ENCODE peak calls at places on chromosomes 5 and 9, in ten cellular contexts. Z is mucosa of descending colon; N is CD8-positive, alpha-beta T cell; M is CD8-positive, alpha-beta memory T cell; Y is body of pancreas; L is suprapubic skin; Q is GM23248; C is CD4-positive, alpha-beta memory T cell; R is HCT116; P is BE2C. G is an unnamed sample. For H3K4me1 and H3K36me3, the result is how much of the 10 kb centered on the place peaks cover.

GRCh38 chr9:79692857-79693571 is 121.2 kb downstream of the TLE4 start:
- DNase-seq in L (no peak), Z (no peak), P (no peak), Y (no peak), N (no peak), R (no peak), C (no peak), Q (no peak), M (no peak), G (no peak)

GRCh38 chr5:36152324-36153298 is 700 bp downstream of the SKP2 start:
- DNase-seq in Y (no peak), M (no peak), N (no peak), L (no peak), Q (peak), P (no peak), C (no peak), Z (no peak), R (no peak), G (peak)

GRCh38 chr5:66118294-66118693 is 25.8 kb upstream of the SREK1 start:
- DNase-seq in M (no peak), P (no peak), L (no peak), Z (no peak), C (no peak), Q (no peak), Y (no peak), N (no peak), R (no peak), G (no peak)

GRCh38 chr5:100676807-100677631 is 141.8 kb downstream of the FAM174A start:
- DNase-seq in P (no peak), Q (peak), N (no peak), Z (no peak), C (no peak), L (no peak), R (no peak), Y (no peak), M (no peak), G (no peak)

GRCh38 chr5:1655496-1656270 is 131.9 kb upstream of the LPCAT1 start:
- DNase-seq in M (no peak), C (no peak), Y (no peak), L (no peak), Z (no peak), Q (no peak), R (no peak), P (no peak), N (peak), G (no peak)

GRCh38 chr9:137247135-137247915 is 3.8 kb upstream of the STPG3 start:
- DNase-seq in M (no peak), Y (no peak), Z (no peak), C (peak), R (no peak), P (no peak), N (no peak), Q (no peak), L (no peak), G (no peak)

GRCh38 chr5:166509085-166509484 is 1782.4 kb upstream of the WWC1 start:
- DNase-seq in R (no peak), N (no peak), P (no peak), M (no peak), C (no peak), Q (peak), L (no peak), Z (no peak), Y (no peak), G (peak)

GRCh38 chr5:134090482-134090881 is 24.0 kb upstream of the TCF7 start:
- DNase-seq in L (no peak), Z (peak), P (no peak), M (peak), N (peak), R (no peak), C (peak), Y (no peak), Q (no peak), G (no peak)

GRCh38 chr9:120534266-120534665 is 45.7 kb downstream of the CDK5RAP2 start:
- DNase-seq in M (no peak), N (no peak), L (no peak), Q (no peak), P (no peak), Y (no peak), R (no peak), C (no peak), Z (no peak), G (no peak)

GRCh38 chr9:126682928-126683697 is 69.4 kb downstream of the LMX1B start:
- DNase-seq in Q (peak), R (no peak), C (no peak), L (no peak), M (no peak), P (no peak), N (no peak), Z (no peak), Y (no peak), G (no peak)

GRCh38 chr5:40991168-40991980 is 79.8 kb downstream of the MROH2B start:
- DNase-seq in Z (no peak), Q (peak), N (no peak), Y (peak), L (no peak), P (no peak), R (no peak), C (no peak), M (no peak), G (no peak)

GRCh38 chr9:138103824-138104206 is 226.2 kb downstream of the CACNA1B start:
- DNase-seq in R (no peak), Z (no peak), L (peak), M (no peak), Q (no peak), N (no peak), P (no peak), C (no peak), Y (no peak), G (no peak)

GRCh38 chr9:100066539-100066938 is 32.3 kb downstream of the ERP44 start:
- DNase-seq in Z (no peak), Y (no peak), C (no peak), N (no peak), Q (peak), L (no peak), R (no peak), P (peak), M (no peak), G (no peak)

GRCh38 chr9:33106827-33107621 is 30.6 kb upstream of the SMU1 start:
- DNase-seq in Y (peak), Q (peak), R (no peak), C (no peak), P (peak), Z (no peak), N (no peak), L (no peak), M (no peak), G (no peak)

GRCh38 chr5:38926121-38926520 is 80.3 kb downstream of the OSMR start:
- DNase-seq in L (no peak), Z (no peak), C (no peak), P (no peak), N (no peak), Q (peak), R (no peak), M (no peak), Y (no peak), G (no peak)

GRCh38 chr9:135644631-135645218 is 5.4 kb upstream of the GLT6D1 start:
- DNase-seq in L (no peak), Q (no peak), R (no peak), M (no peak), Y (no peak), P (no peak), C (no peak), N (no peak), Z (no peak), G (no peak)

GRCh38 chr9:37197158-37198033 is 77.0 kb downstream of the ZCCHC7 start:
- DNase-seq in L (no peak), Y (no peak), C (no peak), P (peak), Q (peak), N (no peak), Z (no peak), M (no peak), R (no peak), G (peak)

GRCh38 chr5:9947944-9948343 is 301.7 kb downstream of the ATPSCKMT start:
- DNase-seq in Z (no peak), P (no peak), R (no peak), Y (no peak), L (no peak), N (no peak), M (no peak), Q (no peak), C (no peak), G (no peak)

GRCh38 chr5:152306386-152306785 is 98.7 kb downstream of the NMUR2 start:
- DNase-seq in M (no peak), P (no peak), C (no peak), Y (no peak), Z (no peak), L (no peak), N (no peak), R (no peak), Q (no peak), G (no peak)

GRCh38 chr5:55734658-55735057 is 3.2 kb upstream of the DDX4 start:
- DNase-seq in Q (no peak), Z (no peak), P (no peak), Y (no peak), M (no peak), R (no peak), C (no peak), L (no peak), N (no peak), G (no peak)

GRCh38 chr9:92191801-92192200 is 76.6 kb upstream of the SPTLC1 start:
- DNase-seq in N (no peak), P (peak), Z (no peak), Q (peak), C (no peak), M (no peak), L (no peak), Y (no peak), R (no peak), G (no peak)

GRCh38 chr9:134547161-134548100 is 94.2 kb upstream of the COL5A1 start:
- DNase-seq in R (no peak), L (no peak), P (no peak), Q (no peak), N (no peak), Z (peak), Y (no peak), C (no peak), M (no peak), G (no peak)

GRCh38 chr5:31809037-31809910 is 170.3 kb downstream of the PDZD2 start:
- DNase-seq in Q (peak), N (no peak), R (peak), C (no peak), Y (peak), P (peak), Z (no peak), L (no peak), M (no peak), G (peak)

GRCh38 chr5:149830579-149830978 is 100.5 kb downstream of the PPARGC1B start:
- DNase-seq in R (no peak), C (no peak), M (no peak), Z (no peak), P (no peak), L (no peak), Q (no peak), N (no peak), Y (no peak), G (no peak)

GRCh38 chr9:136944094-136944518 is 432 bp downstream of the FBXW5 start:
- DNase-seq in Q (peak), M (peak), P (no peak), R (no peak), C (no peak), L (no peak), Z (no peak), Y (peak), N (peak), G (no peak)

GRCh38 chr5:141757402-141757801 is 75.4 kb upstream of the ARAP3 start:
- DNase-seq in P (peak), N (no peak), Z (no peak), C (no peak), R (peak), M (no peak), Q (peak), L (no peak), Y (peak), G (peak)

GRCh38 chr9:76987594-76988200 is 31.8 kb upstream of the FOXB2 start:
- DNase-seq in C (no peak), N (no peak), R (peak), L (no peak), Q (peak), P (peak), Y (peak), Z (no peak), M (no peak), G (peak)

GRCh38 chr5:56516441-56516840 is 283.3 kb upstream of the ANKRD55 start:
- DNase-seq in N (no peak), Q (no peak), M (no peak), L (no peak), C (no peak), R (no peak), Z (no peak), Y (no peak), P (no peak), G (no peak)

GRCh38 chr9:137452761-137453642 is 6.1 kb downstream of the NSMF start:
- DNase-seq in P (peak), N (no peak), Y (no peak), Q (no peak), Z (peak), C (peak), L (no peak), M (no peak), R (no peak), G (no peak)

GRCh38 chr5:40973364-40974004 is 64.2 kb downstream of the C7 start:
- DNase-seq in Y (no peak), M (no peak), Q (no peak), N (no peak), L (no peak), C (no peak), R (no peak), P (no peak), Z (no peak), G (no peak)

GRCh38 chr5:132487841-132488555 is 2.6 kb downstream of the IRF1 start:
- DNase-seq in M (peak), L (no peak), Q (no peak), R (no peak), N (no peak), Y (no peak), P (no peak), Z (no peak), C (peak), G (no peak)

GRCh38 chr9:84947412-84947972 is 278.0 kb downstream of the NTRK2 start:
- DNase-seq in N (no peak), C (no peak), M (no peak), Q (no peak), Z (no peak), Y (no peak), L (no peak), R (no peak), P (no peak), G (no peak)

GRCh38 chr9:75108571-75108970 is 20.3 kb downstream of the OSTF1 start:
- DNase-seq in R (no peak), Z (peak), C (peak), Y (peak), M (no peak), P (no peak), L (no peak), N (no peak), Q (peak), G (no peak)

GRCh38 chr5:26622947-26623346 is 415.4 kb downstream of the CDH9 start:
- DNase-seq in R (no peak), C (no peak), P (no peak), N (no peak), L (no peak), Q (no peak), M (no peak), Y (no peak), Z (no peak), G (no peak)

GRCh38 chr5:68529581-68529980 is 314.0 kb downstream of the PIK3R1 start:
- DNase-seq in R (no peak), Z (no peak), Q (peak), M (no peak), L (no peak), P (no peak), Y (no peak), C (no peak), N (no peak), G (no peak)

GRCh38 chr5:68295772-68296171 is 80.2 kb downstream of the PIK3R1 start:
- DNase-seq in P (no peak), Q (no peak), Z (no peak), R (no peak), N (no peak), M (no peak), Y (no peak), C (no peak), L (no peak), G (no peak)

GRCh38 chr9:90394866-90395265 is 247.8 kb downstream of the DIRAS2 start:
- DNase-seq in R (no peak), Z (no peak), L (no peak), Y (no peak), C (no peak), N (no peak), M (no peak), Q (no peak), P (no peak), G (no peak)

GRCh38 chr9:124661184-124661755 is 109.8 kb downstream of the NR6A1 start:
- DNase-seq in P (no peak), Y (no peak), C (no peak), N (no peak), L (no peak), Z (no peak), Q (no peak), R (no peak), M (no peak), G (no peak)

GRCh38 chr5:28117273-28118065 is 1079.1 kb upstream of the CDH9 start:
- DNase-seq in R (no peak), M (no peak), P (no peak), Q (no peak), Z (no peak), N (no peak), C (no peak), Y (no peak), L (no peak), G (no peak)

GRCh38 chr5:9324348-9325056 is 221.4 kb downstream of the SEMA5A start:
- DNase-seq in L (no peak), P (no peak), Q (no peak), M (no peak), Z (no peak), C (no peak), R (no peak), Y (peak), N (no peak), G (no peak)

DNA sequence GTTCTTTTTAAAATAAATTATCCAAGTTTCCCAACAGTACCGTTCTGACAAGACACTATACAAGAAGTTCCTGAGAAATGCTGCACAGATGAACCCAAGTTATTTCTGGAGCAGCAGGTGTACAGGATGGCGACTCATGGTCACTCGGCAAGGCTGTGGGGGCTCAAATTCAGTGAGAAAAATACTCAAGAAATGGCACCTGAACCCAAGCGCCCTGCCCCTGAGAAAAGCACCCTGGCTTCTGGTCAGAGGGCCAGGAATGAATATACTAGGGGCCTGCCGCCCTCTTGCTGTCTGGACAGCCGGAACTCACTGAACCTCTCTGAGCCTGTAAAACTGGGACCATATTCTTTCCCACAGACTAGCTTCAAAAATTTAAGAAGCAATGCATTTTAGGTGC is 1.6 kb downstream of the RAPGEF1 start:
- DNase-seq in C (no peak), P (no peak), N (no peak), Z (no peak), L (no peak), M (no peak), Q (no peak), R (no peak), Y (no peak), G (no peak)
- H3K4me1 ChIP-seq in C (half or more), P (under half), N (half or more), Z (half or more), L (half or more), M (half or more), Q (under half), R (under half), Y (half or more), G (under half)

GRCh38 chr9:69753830-69754229 is 6.0 kb downstream of the PTAR1 start:
- DNase-seq in Y (no peak), Q (no peak), N (no peak), C (no peak), M (no peak), P (no peak), R (no peak), Z (no peak), L (no peak), G (peak)
- H3K36me3 ChIP-seq in Y (under half), Q (under half), N (under half), C (under half), M (under half), P (under half), R (under half), Z (under half), L (under half), G (under half)

DNA sequence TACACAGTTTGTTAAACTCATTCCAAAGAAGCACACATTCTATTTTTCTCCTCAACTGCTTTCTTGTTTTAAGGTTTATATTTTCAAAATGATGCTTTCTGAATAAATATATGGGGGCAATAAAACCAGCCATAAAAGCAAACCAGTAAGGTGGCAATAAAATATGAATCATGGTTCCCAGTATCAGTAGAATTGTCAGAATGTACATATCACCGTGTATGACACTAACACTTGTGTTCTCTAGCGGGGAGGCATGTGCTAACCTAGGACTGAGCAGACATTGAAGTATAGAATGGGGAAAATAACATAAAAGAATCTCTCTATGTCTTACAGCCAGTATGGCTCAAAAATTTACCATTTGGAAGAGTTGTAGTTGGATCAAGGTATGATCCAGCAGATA is 329.9 kb upstream of the ISL1 start:
- DNase-seq in C (no peak), M (no peak), Z (no peak), L (no peak), P (no peak), Y (no peak), R (no peak), N (no peak), Q (no peak), G (no peak)
- H3K4me1 ChIP-seq in C (under half), M (under half), Z (under half), L (under half), P (under half), Y (under half), R (under half), N (under half), Q (under half), G (under half)

GRCh38 chr5:159904874-159905273 is 11.4 kb upstream of the ADRA1B start:
- DNase-seq in L (no peak), M (no peak), Z (no peak), P (no peak), N (no peak), Q (no peak), R (no peak), Y (no peak), C (no peak), G (no peak)
- H3K36me3 ChIP-seq in L (under half), M (under half), Z (under half), P (under half), N (under half), Q (under half), R (under half), Y (under half), C (under half), G (under half)

DNA sequence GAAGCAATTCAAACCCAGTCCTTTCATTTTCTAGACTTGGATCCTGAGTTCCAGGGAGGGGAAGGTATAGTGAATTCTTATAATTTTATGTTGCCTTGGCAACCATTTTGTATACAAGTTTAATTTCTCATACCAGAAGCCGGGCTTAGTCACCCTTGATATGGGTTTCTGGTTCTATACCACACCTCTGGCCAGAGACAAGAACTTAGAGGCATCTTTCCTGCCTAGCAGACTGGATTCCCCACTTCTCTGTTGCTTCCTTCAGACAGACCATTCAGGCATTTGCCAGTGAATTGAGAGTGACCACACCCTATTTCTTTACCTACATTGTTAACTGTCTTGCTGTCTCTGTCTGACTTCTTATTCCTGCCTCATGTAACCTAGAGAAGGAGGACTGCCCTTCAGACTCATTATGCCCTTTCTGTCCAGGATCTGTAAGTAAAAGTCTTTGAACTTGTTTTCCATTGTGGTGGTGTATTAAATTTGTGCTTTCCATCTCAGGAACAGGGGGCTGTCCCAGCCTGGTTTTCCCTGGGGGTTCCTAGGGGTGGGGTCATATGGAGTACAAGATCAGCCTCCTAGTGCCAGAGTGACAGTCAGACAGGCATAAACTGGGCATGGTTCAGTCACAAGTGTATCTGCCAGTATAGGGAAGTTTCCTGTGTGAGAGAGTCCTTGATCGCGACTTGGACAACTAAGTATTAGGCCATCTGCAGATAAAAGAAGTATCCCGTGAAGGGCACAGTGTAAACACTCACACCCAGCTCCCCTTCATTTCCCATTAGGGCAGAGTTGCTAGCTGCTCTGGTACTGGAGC is 27.4 kb downstream of the TNFSF8 start:
- DNase-seq in M (no peak), P (no peak), N (peak), Q (peak), C (peak), L (no peak), Z (no peak), Y (no peak), R (no peak), G (no peak)
- H3K4me1 ChIP-seq in M (half or more), P (under half), N (half or more), Q (under half), C (half or more), L (under half), Z (under half), Y (under half), R (under half), G (under half)

G was measured in HAP-1.